ENCODE peak calls at places on chromosomes 12 and 14, in five cellular contexts. Y is PC-3, E is NCI-H69, R is AG09309, C is RCC 7860. F is an unnamed sample.

GRCh38 chr12:132400011-132400641 is 70.7 kb upstream of the GALNT9 start:
- DNase-seq in Y (no peak), E (peak; percentile 72), R (no peak), C (no peak), F (peak; percentile 9)

GRCh38 chr12:46276756-46277155 is 7.9 kb upstream of the SLC38A1 start:
- DNase-seq in Y (no peak), E (no peak), R (no peak), C (no peak), F (no peak)

GRCh38 chr12:121807656-121808347 is 4.0 kb downstream of the SETD1B start:
- DNase-seq in Y (no peak), E (no peak), R (no peak), C (no peak), F (no peak)

GRCh38 chr12:6767592-6768384 is 1.6 kb downstream of the PTMS start:
- DNase-seq in Y (peak; percentile 23), E (peak; percentile 65), R (no peak), C (no peak), F (peak; percentile 44)

GRCh38 chr12:47822863-47823262 is 3.2 kb upstream of the HDAC7 start:
- DNase-seq in Y (peak; percentile 76), E (no peak), R (no peak), C (no peak), F (no peak)

GRCh38 chr14:97408937-97409860 is 612.0 kb downstream of the VRK1 start:
- DNase-seq in Y (no peak), E (no peak), R (no peak), C (no peak), F (no peak)

GRCh38 chr14:104358528-104359300 is 220.3 kb downstream of the KIF26A start:
- DNase-seq in Y (no peak), E (no peak), R (no peak), C (no peak), F (peak; percentile 6)

GRCh38 chr12:42589465-42590323 is at the start of gene PRICKLE1:
- DNase-seq in Y (peak; percentile 57), E (peak; percentile 86), R (no peak), C (peak; percentile 14), F (peak; percentile 39)

GRCh38 chr12:3107954-3108353 is 30.8 kb downstream of the TSPAN9 start:
- DNase-seq in Y (peak; percentile 11), E (peak; percentile 42), R (no peak), C (peak; percentile 6), F (no peak)

GRCh38 chr14:24081739-24082204 is 10.4 kb downstream of the CPNE6 start:
- DNase-seq in Y (no peak), E (peak; percentile 62), R (no peak), C (no peak), F (peak; percentile 89)

F was measured in WERI-Rb-1.